ENCODE peak calls at places on chromosome 10, in eight cellular contexts. K is OCI-LY7, P is lung, L is RWPE1, X is gastrocnemius medialis, Y is uterus, N is endothelial cell, T is GM10248. B is an unnamed sample.
A peak's percentile ranks its signal among the peaks of the same experiment; 100 is the strongest.

GRCh38 chr10:103556383-103557007 is 63.0 kb downstream of the NEURL1 start:
- DNase-seq in K (no peak), P (no peak), L (no peak), X (peak; percentile 73), Y (no peak), N (no peak), T (no peak), B (no peak)

GRCh38 chr10:52128056-52128683 is 185.9 kb upstream of the DKK1 start:
- DNase-seq in K (no peak), P (no peak), L (no peak), X (peak; percentile 88), Y (no peak), N (no peak), T (no peak), B (peak; percentile 39)

GRCh38 chr10:63496561-63496960 is 24.6 kb upstream of the REEP3 start:
- DNase-seq in K (no peak), P (no peak), L (no peak), X (no peak), Y (no peak), N (no peak), T (no peak), B (no peak)

GRCh38 chr10:5284311-5285057 is 80.3 kb upstream of the UCN3 start:
- DNase-seq in K (no peak), P (no peak), L (peak; percentile 19), X (no peak), Y (no peak), N (no peak), T (no peak), B (no peak)

GRCh38 chr10:110455440-110455839 is 42.3 kb upstream of the DUSP5 start:
- DNase-seq in K (peak; percentile 27), P (no peak), L (no peak), X (no peak), Y (no peak), N (no peak), T (no peak), B (no peak)

GRCh38 chr10:1557081-1557480 is 180.2 kb downstream of the ADARB2 start:
- DNase-seq in K (no peak), P (no peak), L (no peak), X (no peak), Y (no peak), N (no peak), T (no peak), B (no peak)

GRCh38 chr10:101330236-101331225 is 23.4 kb upstream of the BTRC start:
- DNase-seq in K (no peak), P (no peak), L (peak; percentile 66), X (no peak), Y (no peak), N (no peak), T (no peak), B (no peak)

GRCh38 chr10:86955501-86956194 is 1.8 kb downstream of the MMRN2 start:
- DNase-seq in K (no peak), P (no peak), L (no peak), X (no peak), Y (peak; percentile 23), N (peak; percentile 63), T (no peak), B (no peak)

GRCh38 chr10:7211857-7212577 is 198.8 kb downstream of the SFMBT2 start:
- DNase-seq in K (no peak), P (no peak), L (no peak), X (no peak), Y (no peak), N (no peak), T (no peak), B (no peak)

GRCh38 chr10:109957092-109957797 is 33.9 kb upstream of the XPNPEP1 start:
- DNase-seq in K (peak; percentile 23), P (no peak), L (no peak), X (peak; percentile 19), Y (no peak), N (no peak), T (peak; percentile 62), B (no peak)

GRCh38 chr10:45003432-45004000 is 2.8 kb downstream of the ZNF22 start:
- DNase-seq in K (no peak), P (no peak), L (no peak), X (no peak), Y (no peak), N (no peak), T (no peak), B (no peak)

GRCh38 chr10:45000764-45001381 is at the start of gene ZNF22:
- DNase-seq in K (peak; percentile 85), P (peak; percentile 67), L (peak; percentile 51), X (peak; percentile 17), Y (peak; percentile 81), N (peak; percentile 77), T (peak; percentile 79), B (no peak)

GRCh38 chr10:45004661-45005060 is 3.9 kb downstream of the ZNF22 start:
- DNase-seq in K (no peak), P (no peak), L (no peak), X (no peak), Y (no peak), N (no peak), T (no peak), B (no peak)

GRCh38 chr10:45000138-45000763 is 472 bp upstream of the ZNF22 start:
- DNase-seq in K (no peak), P (peak; percentile 54), L (no peak), X (peak; percentile 84), Y (peak; percentile 86), N (no peak), T (no peak), B (no peak)

GRCh38 chr10:45001382-45002148 is 842 bp downstream of the ZNF22 start:
- DNase-seq in K (peak; percentile 72), P (peak; percentile 68), L (peak; percentile 63), X (peak; percentile 88), Y (peak; percentile 49), N (peak; percentile 57), T (peak; percentile 73), B (peak; percentile 60)
- TF ChIP-seq CTCF in K (no peak), P (no peak), L (no peak), X (no peak), Y (peak; percentile 31), N (no peak), T (no peak), B (peak; percentile 21)

GRCh38 chr10:124875596-124875995 is 66.3 kb upstream of the ZRANB1 start:
- DNase-seq in K (no peak), P (no peak), L (no peak), X (no peak), Y (no peak), N (no peak), T (no peak), B (peak; percentile 16)
- TF ChIP-seq CTCF in K (no peak), P (no peak), L (no peak), X (no peak), Y (no peak), N (no peak), T (no peak), B (peak; percentile 45)

GRCh38 chr10:54402576-54402975 is 398.5 kb downstream of the PCDH15 start:
- DNase-seq in K (peak; percentile 4), P (no peak), L (peak; percentile 4), X (no peak), Y (no peak), N (peak; percentile 31), T (no peak), B (peak; percentile 11)
- TF ChIP-seq CTCF in K (peak; percentile 76), P (no peak), L (peak; percentile 20), X (no peak), Y (no peak), N (peak; percentile 71), T (peak; percentile 22), B (peak; percentile 59)

GRCh38 chr10:115968236-115968635 is 304.8 kb downstream of the GFRA1 start:
- DNase-seq in K (no peak), P (no peak), L (no peak), X (no peak), Y (no peak), N (no peak), T (no peak), B (no peak)

GRCh38 chr10:115958043-115958442 is 315.0 kb downstream of the GFRA1 start:
- DNase-seq in K (no peak), P (no peak), L (no peak), X (no peak), Y (no peak), N (no peak), T (no peak), B (no peak)

GRCh38 chr10:115964827-115965226 is 308.2 kb downstream of the GFRA1 start:
- DNase-seq in K (no peak), P (no peak), L (no peak), X (no peak), Y (no peak), N (no peak), T (no peak), B (no peak)

GRCh38 chr10:115969591-115969990 is 303.4 kb downstream of the GFRA1 start:
- DNase-seq in K (no peak), P (no peak), L (no peak), X (no peak), Y (no peak), N (no peak), T (no peak), B (no peak)

DNA sequence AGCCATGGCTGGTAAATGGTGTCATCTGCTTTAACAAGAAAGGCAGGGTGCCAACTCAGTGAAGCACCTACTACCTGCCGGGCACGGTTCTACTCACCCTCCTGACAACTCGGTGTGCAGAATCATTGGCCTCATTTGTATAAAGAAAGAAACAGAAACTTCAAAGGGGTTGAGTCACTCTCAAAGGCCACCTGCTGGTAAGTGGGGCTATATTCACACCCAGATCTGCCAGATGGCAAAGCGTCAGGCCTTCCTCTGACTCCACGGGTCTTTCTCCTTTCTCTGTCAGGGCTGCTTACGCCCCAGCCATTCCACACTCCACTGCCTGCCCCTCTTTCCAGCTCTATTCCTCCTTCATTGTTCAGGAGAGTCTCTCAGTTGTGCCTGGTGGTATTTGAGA is 309.2 kb downstream of the GFRA1 start:
- DNase-seq in K (no peak), P (no peak), L (no peak), X (no peak), Y (no peak), N (no peak), T (no peak), B (no peak)
- TF ChIP-seq CTCF in K (no peak), P (no peak), L (no peak), X (no peak), Y (no peak), N (peak; percentile 29), T (no peak), B (peak; percentile 50)

GRCh38 chr10:97127507-97127906 is 58.3 kb downstream of the SLIT1 start:
- DNase-seq in K (no peak), P (no peak), L (no peak), X (no peak), Y (no peak), N (no peak), T (no peak), B (no peak)

GRCh38 chr10:97129666-97130065 is 56.1 kb downstream of the SLIT1 start:
- DNase-seq in K (no peak), P (peak; percentile 75), L (no peak), X (no peak), Y (no peak), N (no peak), T (no peak), B (no peak)

GRCh38 chr10:97131041-97131659 is 54.6 kb downstream of the SLIT1 start:
- DNase-seq in K (no peak), P (no peak), L (no peak), X (no peak), Y (no peak), N (no peak), T (no peak), B (no peak)

GRCh38 chr10:97128851-97129186 is 56.9 kb downstream of the SLIT1 start:
- DNase-seq in K (no peak), P (no peak), L (no peak), X (no peak), Y (no peak), N (no peak), T (no peak), B (no peak)

GRCh38 chr10:97127960-97128850 is 57.6 kb downstream of the SLIT1 start:
- DNase-seq in K (no peak), P (no peak), L (no peak), X (no peak), Y (no peak), N (no peak), T (no peak), B (no peak)
- TF ChIP-seq CTCF in K (no peak), P (no peak), L (no peak), X (no peak), Y (no peak), N (no peak), T (no peak), B (no peak)